ENCODE peak calls at places on chromosomes 2 and 18, in nine cellular contexts. U, T, N, W, I, K, O, E and X are unnamed samples.

GRCh38 chr2:151753540-151753939 is 19.3 kb upstream of the NEB start:
- DNase-seq in K (no peak), E (no peak), O (no peak), U (no peak), W (no peak), I (no peak), N (no peak), T (no peak), X (no peak)

GRCh38 chr2:28292491-28292890 is 100.2 kb upstream of the FOSL2 start:
- DNase-seq in E (peak; percentile 70), T (no peak), W (no peak), I (no peak), U (no peak), O (no peak), K (no peak), N (no peak), X (no peak)

GRCh38 chr18:1487457-1487856 is 582.8 kb downstream of the ADCYAP1 start:
- DNase-seq in K (no peak), T (no peak), O (no peak), N (no peak), E (no peak), W (no peak), U (no peak), I (no peak), X (no peak)

GRCh38 chr2:196362973-196363549 is 191.7 kb upstream of the STK17B start:
- DNase-seq in W (no peak), O (no peak), I (no peak), T (no peak), K (no peak), U (no peak), E (no peak), N (no peak), X (no peak)

GRCh38 chr18:60176271-60176670 is 196.3 kb downstream of the MC4R start:
- DNase-seq in N (no peak), W (no peak), U (no peak), E (no peak), O (no peak), T (no peak), K (no peak), I (no peak), X (no peak)

GRCh38 chr2:55518846-55519167 is 711 bp upstream of the CFAP36 start:
- DNase-seq in N (no peak), W (peak; percentile 28), U (peak; percentile 23), I (peak; percentile 23), T (no peak), O (no peak), K (no peak), E (no peak), X (no peak)

GRCh38 chr2:144431384-144431783 is 88.5 kb downstream of the ZEB2 start:
- DNase-seq in K (no peak), E (no peak), U (peak; percentile 45), T (no peak), W (no peak), N (no peak), O (no peak), I (no peak), X (no peak)

GRCh38 chr2:7044253-7045250 is 127.3 kb downstream of the RNF144A start:
- DNase-seq in W (peak; percentile 77), N (peak; percentile 78), K (peak; percentile 84), U (peak; percentile 59), T (peak; percentile 79), O (peak; percentile 79), I (peak; percentile 55), E (peak; percentile 37), X (peak; percentile 63)

GRCh38 chr2:156001851-156002250 is 330.7 kb downstream of the NR4A2 start:
- DNase-seq in N (no peak), T (no peak), K (no peak), O (no peak), E (no peak), I (no peak), U (no peak), W (no peak), X (no peak)

GRCh38 chr2:175847128-175847527 is 154.9 kb downstream of the LNPK start:
- DNase-seq in U (no peak), E (no peak), W (no peak), N (no peak), T (no peak), K (no peak), I (no peak), O (no peak), X (no peak)

GRCh38 chr2:138536302-138536701 is 34.7 kb downstream of the SPOPL start:
- DNase-seq in N (no peak), K (no peak), O (no peak), U (no peak), T (no peak), W (no peak), E (no peak), I (no peak), X (no peak)

DNA sequence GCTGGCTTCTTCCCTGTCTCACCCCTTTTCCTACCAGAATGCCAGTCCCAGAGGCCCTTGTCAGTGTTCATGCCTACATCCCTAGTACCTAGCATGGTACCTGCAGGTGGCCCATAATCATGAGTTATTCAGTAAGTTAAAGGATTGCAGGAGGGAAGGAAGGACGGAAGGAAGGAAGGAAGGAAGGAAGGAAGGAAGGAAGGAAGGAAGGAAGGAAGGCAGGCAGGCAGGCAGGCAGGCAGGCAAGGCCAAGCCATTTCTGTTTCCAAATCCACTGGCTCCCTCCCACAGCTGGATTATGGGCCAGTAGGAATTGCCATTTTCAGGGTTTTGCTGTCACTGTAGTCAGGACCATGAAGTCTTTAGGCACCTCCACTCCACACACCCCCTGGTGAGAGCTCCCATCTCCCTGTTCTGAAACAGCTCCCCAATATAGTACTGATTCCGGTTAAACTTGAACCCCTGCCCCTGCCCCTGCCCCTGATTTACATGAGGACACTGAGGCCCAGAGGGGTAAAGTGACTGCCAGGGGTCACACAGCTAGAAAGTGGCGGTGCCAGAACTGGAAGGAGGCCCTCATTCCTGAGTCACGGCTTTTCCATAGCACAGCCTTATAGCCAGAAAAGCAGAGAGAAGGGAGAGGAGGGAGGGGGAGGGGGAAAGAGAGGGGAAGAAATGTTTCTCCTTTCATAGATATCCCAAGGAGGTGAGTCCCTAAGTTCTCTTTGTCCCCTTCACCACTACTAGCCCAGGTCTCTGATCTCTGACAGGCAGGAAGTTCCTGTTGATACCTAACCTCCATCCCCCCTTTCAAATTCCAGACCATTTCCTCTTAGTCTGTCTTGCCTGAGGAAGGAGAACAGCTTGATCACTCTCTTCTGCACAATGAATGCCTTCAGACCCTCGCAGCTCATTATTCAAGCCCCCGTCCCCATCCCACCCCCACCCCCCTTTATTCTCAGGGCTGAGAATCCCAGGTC is 12.2 kb upstream of the TNS1 start:
- DNase-seq in I (no peak), O (no peak), K (no peak), E (no peak), T (no peak), N (no peak), U (no peak), W (no peak), X (no peak)
- H3K27ac ChIP-seq in I (no peak overlapping the region), O (no peak overlapping the region), K (no peak overlapping the region), E (no peak overlapping the region), T (no peak overlapping the region), N (no peak overlapping the region), U (no peak overlapping the region), W (no peak overlapping the region), X (no peak overlapping the region)

GRCh38 chr2:10307561-10308156 is 5.0 kb downstream of the HPCAL1 start:
- DNase-seq in E (no peak), O (no peak), W (no peak), N (no peak), T (peak; percentile 44), I (no peak), K (no peak), U (no peak), X (no peak)
- H3K4me1 ChIP-seq in E (peaks cover 8% of the 10 kb centered on the region), O (no peaks in the 10 kb centered on the region), W (peaks cover 32% of the 10 kb centered on the region), N (peaks cover 21% of the 10 kb centered on the region), T (peaks cover 65% of the 10 kb centered on the region), I (peaks cover 4% of the 10 kb centered on the region), K (peaks cover 43% of the 10 kb centered on the region), U (peaks cover 14% of the 10 kb centered on the region), X (no peaks in the 10 kb centered on the region)

DNA sequence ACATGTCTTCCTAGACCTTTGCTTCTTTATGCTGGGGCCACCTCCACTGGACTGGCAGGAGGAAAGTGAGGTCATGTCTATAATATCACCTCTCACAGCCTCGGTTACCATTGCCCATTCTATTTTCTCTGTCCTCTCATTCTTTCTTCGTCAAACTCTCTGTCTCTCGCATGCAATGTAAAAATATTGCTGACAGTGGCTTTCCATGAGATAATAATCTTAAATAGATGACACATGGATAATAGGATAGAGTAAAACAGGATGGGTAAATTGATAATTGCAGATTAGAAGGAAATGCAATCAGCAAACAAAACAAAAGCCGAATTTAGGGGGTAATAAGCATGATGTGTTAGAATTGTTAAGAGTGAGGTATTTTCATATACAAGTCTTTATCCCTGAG is 215.7 kb upstream of the PARD3B start:
- DNase-seq in N (no peak), K (no peak), W (no peak), I (no peak), U (no peak), E (no peak), T (no peak), O (no peak), X (no peak)
- H3K9me3 ChIP-seq in N (no peaks in the 10 kb centered on the region), K (no peaks in the 10 kb centered on the region), W (no peaks in the 10 kb centered on the region), I (no peaks in the 10 kb centered on the region), U (no peaks in the 10 kb centered on the region), E (no peaks in the 10 kb centered on the region), T (no peaks in the 10 kb centered on the region), O (no peaks in the 10 kb centered on the region), X (no peaks in the 10 kb centered on the region)

DNA sequence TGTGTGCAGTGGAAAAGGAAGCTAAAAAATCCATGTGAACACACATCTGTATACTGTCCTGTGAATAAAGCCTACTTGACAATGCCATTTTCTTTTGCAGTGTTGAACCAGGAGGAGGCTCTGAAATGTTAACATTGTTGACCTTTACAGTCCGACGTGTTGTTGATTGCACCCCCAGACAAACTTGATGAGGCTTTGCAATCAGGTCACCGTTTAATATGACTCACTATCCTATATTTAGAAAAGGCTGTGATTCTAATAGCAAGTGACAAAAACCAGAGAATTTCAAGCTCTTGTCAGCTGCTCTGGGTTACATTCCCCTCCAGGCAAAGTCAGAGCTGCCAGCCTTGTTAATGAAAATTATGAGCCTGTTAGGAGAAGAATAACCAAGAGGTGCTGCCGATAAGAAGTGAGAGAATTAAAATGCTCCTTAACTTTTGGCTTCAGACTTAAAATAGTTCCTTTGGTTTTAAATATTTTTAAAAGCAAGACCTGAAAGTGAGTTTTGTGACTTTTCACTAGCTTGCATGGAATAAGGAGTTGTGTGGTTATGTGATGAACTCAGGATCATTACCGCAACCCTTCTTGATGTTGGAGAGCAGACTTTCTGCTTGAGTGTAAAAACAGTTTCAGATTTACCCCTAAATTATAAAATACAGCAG is 162.1 kb downstream of the QPCT start:
- DNase-seq in N (no peak), O (no peak), T (no peak), I (no peak), U (no peak), E (peak; percentile 43), K (no peak), W (no peak), X (no peak)
- H3K27ac ChIP-seq in N (no peak overlapping the region), O (peak overlapping the region; percentile 70), T (peak overlapping the region; percentile 21), I (no peak overlapping the region), U (no peak overlapping the region), E (no peak overlapping the region), K (no peak overlapping the region), W (no peak overlapping the region), X (peak overlapping the region; percentile 51)